ENCODE peak calls at places on chromosome 9, in five cellular contexts. One of them, this sample, is unnamed.

GRCh38 chr9:21995652-21996275 is 1.2 kb downstream of the CDKN2B-AS1 start:
- DNase-seq in neural progenitor cell: peak; percentile 76
- DNase-seq in coronary artery: peak; percentile 78
- DNase-seq in GM23338: peak; percentile 56
- DNase-seq in OCI-LY7: peak; percentile 71
- DNase-seq in this sample: no peak

GRCh38 chr9:2181794-2182193 is 166.6 kb downstream of the SMARCA2 start:
- DNase-seq in neural progenitor cell: peak; percentile 87
- DNase-seq in coronary artery: no peak
- DNase-seq in GM23338: peak; percentile 94
- DNase-seq in OCI-LY7: peak; percentile 24
- DNase-seq in this sample: no peak

GRCh38 chr9:682633-683508 is 158.6 kb upstream of the DMRT1 start:
- DNase-seq in neural progenitor cell: peak; percentile 31
- DNase-seq in coronary artery: no peak
- DNase-seq in GM23338: no peak
- DNase-seq in OCI-LY7: no peak
- DNase-seq in this sample: no peak

GRCh38 chr9:117414220-117414905 is 494 bp downstream of the ASTN2 start:
- DNase-seq in neural progenitor cell: peak; percentile 76
- DNase-seq in coronary artery: no peak
- DNase-seq in GM23338: peak; percentile 66
- DNase-seq in OCI-LY7: no peak
- DNase-seq in this sample: peak; percentile 6

GRCh38 chr9:132250324-132251262 is 88.7 kb downstream of the NTNG2 start:
- DNase-seq in neural progenitor cell: no peak
- DNase-seq in coronary artery: no peak
- DNase-seq in GM23338: no peak
- DNase-seq in OCI-LY7: no peak
- DNase-seq in this sample: no peak

GRCh38 chr9:111099199-111100005 is 61.1 kb upstream of the LPAR1 start:
- DNase-seq in neural progenitor cell: peak; percentile 91
- DNase-seq in coronary artery: no peak
- DNase-seq in GM23338: peak; percentile 68
- DNase-seq in OCI-LY7: no peak
- DNase-seq in this sample: peak; percentile 20

GRCh38 chr9:85743290-85744128 is 1.8 kb upstream of the AGTPBP1 start:
- DNase-seq in neural progenitor cell: peak; percentile 39
- DNase-seq in coronary artery: no peak
- DNase-seq in GM23338: peak; percentile 50
- DNase-seq in OCI-LY7: no peak
- DNase-seq in this sample: peak; percentile 65

GRCh38 chr9:68507098-68507795 is 33.4 kb downstream of the TMEM252 start:
- DNase-seq in neural progenitor cell: peak; percentile 16
- DNase-seq in coronary artery: no peak
- DNase-seq in GM23338: peak; percentile 32
- DNase-seq in OCI-LY7: peak; percentile 26
- DNase-seq in this sample: no peak

GRCh38 chr9:91712811-91713210 is 237.2 kb downstream of the ROR2 start:
- DNase-seq in neural progenitor cell: no peak
- DNase-seq in coronary artery: no peak
- DNase-seq in GM23338: no peak
- DNase-seq in OCI-LY7: no peak
- DNase-seq in this sample: no peak

GRCh38 chr9:123282343-123283047 is 14.1 kb upstream of the STRBP start:
- DNase-seq in neural progenitor cell: no peak
- DNase-seq in coronary artery: no peak
- DNase-seq in GM23338: no peak
- DNase-seq in OCI-LY7: no peak
- DNase-seq in this sample: no peak

GRCh38 chr9:114958021-114958846 is 27.8 kb upstream of the TNFSF8 start:
- DNase-seq in neural progenitor cell: no peak
- DNase-seq in coronary artery: peak; percentile 74
- DNase-seq in GM23338: no peak
- DNase-seq in OCI-LY7: no peak
- DNase-seq in this sample: peak; percentile 10

GRCh38 chr9:2418619-2419018 is 203.0 kb upstream of the VLDLR start:
- DNase-seq in neural progenitor cell: no peak
- DNase-seq in coronary artery: no peak
- DNase-seq in GM23338: peak; percentile 10
- DNase-seq in OCI-LY7: no peak
- DNase-seq in this sample: peak; percentile 24

GRCh38 chr9:22446589-22446949 is at the start of gene DMRTA1:
- DNase-seq in neural progenitor cell: peak; percentile 88
- DNase-seq in coronary artery: peak; percentile 86
- DNase-seq in GM23338: peak; percentile 90
- DNase-seq in OCI-LY7: no peak
- DNase-seq in this sample: peak; percentile 53

GRCh38 chr9:113599647-113600476 is 136.3 kb downstream of the RGS3 start:
- DNase-seq in neural progenitor cell: peak; percentile 85
- DNase-seq in coronary artery: no peak
- DNase-seq in GM23338: peak; percentile 68
- DNase-seq in OCI-LY7: no peak
- DNase-seq in this sample: peak; percentile 92

GRCh38 chr9:100229561-100229960 is 123.2 kb downstream of the TEX10 start:
- DNase-seq in neural progenitor cell: no peak
- DNase-seq in coronary artery: no peak
- DNase-seq in GM23338: no peak
- DNase-seq in OCI-LY7: no peak
- DNase-seq in this sample: no peak

GRCh38 chr9:4690144-4690543 is 10.8 kb downstream of the CDC37L1 start:
- DNase-seq in neural progenitor cell: no peak
- DNase-seq in coronary artery: no peak
- DNase-seq in GM23338: no peak
- DNase-seq in OCI-LY7: no peak
- DNase-seq in this sample: no peak

GRCh38 chr9:18747590-18747989 is 273.6 kb downstream of the ADAMTSL1 start:
- DNase-seq in neural progenitor cell: no peak
- DNase-seq in coronary artery: no peak
- DNase-seq in GM23338: no peak
- DNase-seq in OCI-LY7: no peak
- DNase-seq in this sample: no peak

GRCh38 chr9:134381671-134382505 is 55.6 kb downstream of the RXRA start:
- DNase-seq in neural progenitor cell: no peak
- DNase-seq in coronary artery: no peak
- DNase-seq in GM23338: no peak
- DNase-seq in OCI-LY7: peak; percentile 33
- DNase-seq in this sample: no peak

GRCh38 chr9:132002827-132003704 is 76.6 kb downstream of the MED27 start:
- DNase-seq in neural progenitor cell: no peak
- DNase-seq in coronary artery: no peak
- DNase-seq in GM23338: no peak
- DNase-seq in OCI-LY7: no peak
- DNase-seq in this sample: no peak

GRCh38 chr9:89312154-89312616 is 1.2 kb downstream of the CKS2 start:
- DNase-seq in neural progenitor cell: peak; percentile 47
- DNase-seq in coronary artery: no peak
- DNase-seq in GM23338: peak; percentile 46
- DNase-seq in OCI-LY7: peak; percentile 48
- DNase-seq in this sample: peak; percentile 17

GRCh38 chr9:113464672-113465271 is 1.2 kb downstream of the RGS3 start:
- DNase-seq in neural progenitor cell: no peak
- DNase-seq in coronary artery: peak; percentile 26
- DNase-seq in GM23338: no peak
- DNase-seq in OCI-LY7: no peak
- DNase-seq in this sample: no peak

GRCh38 chr9:124054671-124055212 is 43.2 kb downstream of the LHX2 start:
- DNase-seq in neural progenitor cell: no peak
- DNase-seq in coronary artery: no peak
- DNase-seq in GM23338: no peak
- DNase-seq in OCI-LY7: no peak
- DNase-seq in this sample: peak; percentile 45

GRCh38 chr9:16866542-16866941 is 3.9 kb downstream of the BNC2 start:
- DNase-seq in neural progenitor cell: no peak
- DNase-seq in coronary artery: no peak
- DNase-seq in GM23338: no peak
- DNase-seq in OCI-LY7: no peak
- DNase-seq in this sample: no peak
- H3K4me3 ChIP-seq in neural progenitor cell: no peak overlapping the region
- H3K4me3 ChIP-seq in coronary artery: no peak overlapping the region
- H3K4me3 ChIP-seq in GM23338: no peak overlapping the region
- H3K4me3 ChIP-seq in OCI-LY7: no peak overlapping the region
- H3K4me3 ChIP-seq in this sample: no peak overlapping the region

GRCh38 chr9:95316794-95317118 is 753 bp downstream of the FANCC start:
- DNase-seq in neural progenitor cell: peak; percentile 96
- DNase-seq in coronary artery: no peak
- DNase-seq in GM23338: peak; percentile 95
- DNase-seq in OCI-LY7: peak; percentile 76
- DNase-seq in this sample: peak; percentile 70
- TF ChIP-seq CTCF in neural progenitor cell: no peak
- TF ChIP-seq CTCF in coronary artery: no peak
- TF ChIP-seq CTCF in GM23338: no peak
- TF ChIP-seq CTCF in OCI-LY7: no peak
- TF ChIP-seq CTCF in this sample: no peak

DNA sequence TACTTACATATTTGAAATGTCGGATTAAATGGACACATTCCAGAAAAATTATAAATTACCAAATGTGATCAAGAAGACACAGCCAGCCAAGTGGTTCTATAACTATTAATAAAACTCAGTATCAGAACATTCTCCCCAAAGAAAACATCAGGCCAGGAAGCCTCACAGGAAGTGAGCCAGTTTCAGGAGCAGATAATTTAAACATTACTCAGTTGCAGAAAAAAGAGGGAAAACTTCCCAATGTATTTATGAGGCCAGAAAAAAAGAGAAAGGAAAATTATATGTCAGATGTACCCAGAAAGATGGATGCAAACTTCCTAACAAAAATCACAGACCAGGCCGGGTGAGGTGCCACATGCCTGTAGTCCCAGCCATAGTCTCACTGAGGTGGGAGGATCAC is 37.0 kb upstream of the NRARP start:
- DNase-seq in neural progenitor cell: no peak
- DNase-seq in coronary artery: no peak
- DNase-seq in GM23338: no peak
- DNase-seq in OCI-LY7: no peak
- DNase-seq in this sample: no peak
- H3K4me3 ChIP-seq in neural progenitor cell: no peak overlapping the region
- H3K4me3 ChIP-seq in coronary artery: no peak overlapping the region
- H3K4me3 ChIP-seq in GM23338: no peak overlapping the region
- H3K4me3 ChIP-seq in OCI-LY7: no peak overlapping the region
- H3K4me3 ChIP-seq in this sample: no peak overlapping the region

GRCh38 chr9:14888857-14889256 is 21.4 kb downstream of the FREM1 start:
- DNase-seq in neural progenitor cell: no peak
- DNase-seq in coronary artery: no peak
- DNase-seq in GM23338: no peak
- DNase-seq in OCI-LY7: no peak
- DNase-seq in this sample: no peak
- TF ChIP-seq CTCF in neural progenitor cell: no peak
- TF ChIP-seq CTCF in coronary artery: no peak
- TF ChIP-seq CTCF in GM23338: no peak
- TF ChIP-seq CTCF in OCI-LY7: no peak
- TF ChIP-seq CTCF in this sample: no peak

GRCh38 chr9:97737429-97737828 is 40.3 kb upstream of the XPA start:
- DNase-seq in neural progenitor cell: peak; percentile 26
- DNase-seq in coronary artery: no peak
- DNase-seq in GM23338: peak; percentile 71
- DNase-seq in OCI-LY7: no peak
- DNase-seq in this sample: no peak

GRCh38 chr9:97744710-97745708 is 47.9 kb upstream of the XPA start:
- DNase-seq in neural progenitor cell: peak; percentile 66
- DNase-seq in coronary artery: no peak
- DNase-seq in GM23338: peak; percentile 76
- DNase-seq in OCI-LY7: no peak
- DNase-seq in this sample: no peak

GRCh38 chr9:97742545-97742944 is 45.4 kb upstream of the XPA start:
- DNase-seq in neural progenitor cell: no peak
- DNase-seq in coronary artery: peak; percentile 22
- DNase-seq in GM23338: no peak
- DNase-seq in OCI-LY7: no peak
- DNase-seq in this sample: no peak

GRCh38 chr9:97741947-97742346 is 44.8 kb upstream of the XPA start:
- DNase-seq in neural progenitor cell: no peak
- DNase-seq in coronary artery: no peak
- DNase-seq in GM23338: no peak
- DNase-seq in OCI-LY7: no peak
- DNase-seq in this sample: no peak

GRCh38 chr9:97740848-97741821 is 44.0 kb upstream of the XPA start:
- DNase-seq in neural progenitor cell: peak; percentile 92
- DNase-seq in coronary artery: peak; percentile 80
- DNase-seq in GM23338: peak; percentile 89
- DNase-seq in OCI-LY7: no peak
- DNase-seq in this sample: peak; percentile 30
- H3K4me3 ChIP-seq in neural progenitor cell: peak overlapping the region; percentile 55
- H3K4me3 ChIP-seq in coronary artery: peak overlapping the region; percentile 72
- H3K4me3 ChIP-seq in GM23338: peak overlapping the region; percentile 72
- H3K4me3 ChIP-seq in OCI-LY7: no peak overlapping the region
- H3K4me3 ChIP-seq in this sample: peak overlapping the region; percentile 37

GRCh38 chr9:70168521-70168920 is 90.3 kb upstream of the SMC5 start:
- DNase-seq in neural progenitor cell: no peak
- DNase-seq in coronary artery: no peak
- DNase-seq in GM23338: no peak
- DNase-seq in OCI-LY7: no peak
- DNase-seq in this sample: no peak
- TF ChIP-seq CTCF in neural progenitor cell: no peak
- TF ChIP-seq CTCF in coronary artery: no peak
- TF ChIP-seq CTCF in GM23338: no peak
- TF ChIP-seq CTCF in OCI-LY7: no peak
- TF ChIP-seq CTCF in this sample: no peak

DNA sequence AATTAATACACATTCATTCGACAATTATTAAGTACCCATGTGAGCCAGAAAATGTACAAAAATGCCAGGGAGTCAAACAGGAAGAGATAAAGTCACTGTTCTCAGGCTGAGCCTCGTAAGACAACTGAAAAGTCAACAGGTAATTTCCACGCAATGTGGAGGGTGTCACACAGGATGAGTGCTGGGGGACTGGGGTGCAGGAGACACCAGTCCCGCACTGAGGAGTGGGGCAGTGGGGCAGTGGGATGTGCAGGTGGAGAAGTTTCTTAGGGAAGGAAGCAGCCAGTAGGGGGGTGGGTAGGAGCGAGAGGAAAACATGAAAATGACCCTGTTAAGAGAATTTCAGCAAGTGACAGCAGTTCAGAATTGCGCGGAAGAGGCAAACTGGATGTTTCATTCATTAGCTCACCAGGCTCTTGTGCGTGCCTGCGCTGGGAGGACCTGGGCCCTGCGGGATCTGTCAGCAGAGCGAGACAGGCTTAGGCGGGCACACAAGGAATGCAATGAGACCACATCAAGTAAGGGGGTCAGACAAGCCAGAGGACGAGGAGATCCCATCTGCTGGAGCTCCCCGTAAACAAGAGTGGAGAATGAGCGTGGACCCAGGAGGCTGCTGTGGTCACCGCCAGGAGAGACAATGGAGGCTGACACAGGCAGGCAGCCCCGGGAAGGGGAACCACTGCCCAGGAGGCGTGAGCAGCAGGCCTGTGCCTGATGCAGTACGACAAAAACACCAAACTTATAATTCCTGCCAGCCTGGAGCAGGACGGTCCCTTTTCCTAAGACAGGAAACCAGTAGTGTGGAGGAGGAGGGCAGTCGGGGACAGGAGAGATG is 21.0 kb downstream of the CAMSAP1 start:
- DNase-seq in neural progenitor cell: no peak
- DNase-seq in coronary artery: peak; percentile 64
- DNase-seq in GM23338: no peak
- DNase-seq in OCI-LY7: no peak
- DNase-seq in this sample: no peak
- H3K4me3 ChIP-seq in neural progenitor cell: no peak overlapping the region
- H3K4me3 ChIP-seq in coronary artery: no peak overlapping the region
- H3K4me3 ChIP-seq in GM23338: no peak overlapping the region
- H3K4me3 ChIP-seq in OCI-LY7: no peak overlapping the region
- H3K4me3 ChIP-seq in this sample: no peak overlapping the region

This sample was measured in foreskin fibroblast.